ENCODE peak calls at places on chromosomes 5 and 9, in four cellular contexts. M is ovary, A is Peyer's patch, L is HCT116. Z is an unnamed sample.

GRCh38 chr9:136682710-136683109 is 4.5 kb downstream of the AGPAT2 start:
- DNase-seq in A (no peak), L (no peak), M (no peak), Z (no peak)

GRCh38 chr5:37739817-37740261 is 100.0 kb downstream of the GDNF start:
- DNase-seq in M (no peak), L (no peak), A (no peak), Z (no peak)

GRCh38 chr5:92687793-92688467 is 893.1 kb downstream of the NR2F1-AS1 start:
- DNase-seq in M (no peak), A (no peak), L (peak; percentile 29), Z (no peak)

GRCh38 chr5:166845044-166845443 is 1446.4 kb upstream of the WWC1 start:
- DNase-seq in M (no peak), L (no peak), A (no peak), Z (no peak)

GRCh38 chr5:169705322-169705721 is 68.2 kb downstream of the DOCK2 start:
- DNase-seq in L (no peak), A (no peak), M (no peak), Z (no peak)

GRCh38 chr5:163586431-163587033 is 81.1 kb downstream of the MAT2B start:
- DNase-seq in M (no peak), A (no peak), L (no peak), Z (no peak)

GRCh38 chr9:28547469-28547981 is 974.2 kb upstream of the C9orf72 start:
- DNase-seq in L (no peak), M (no peak), A (no peak), Z (no peak)

GRCh38 chr5:27242258-27242626 is 203.9 kb upstream of the CDH9 start:
- DNase-seq in M (no peak), L (no peak), A (no peak), Z (no peak)

GRCh38 chr9:105168935-105169334 is 75.5 kb upstream of the SLC44A1 start:
- DNase-seq in A (no peak), L (no peak), M (no peak), Z (no peak)

GRCh38 chr5:31161772-31162171 is 31.7 kb upstream of the CDH6 start:
- DNase-seq in A (no peak), M (no peak), L (no peak), Z (no peak)

GRCh38 chr9:84174486-84174885 is 166.1 kb downstream of the SLC28A3 start:
- DNase-seq in A (no peak), L (no peak), M (no peak), Z (no peak)

GRCh38 chr9:123742009-123742767 is 187.7 kb downstream of the DENND1A start:
- DNase-seq in M (peak; percentile 33), A (no peak), L (no peak), Z (peak; percentile 7)

GRCh38 chr9:98961513-98962180 is 17.9 kb downstream of the COL15A1 start:
- DNase-seq in A (no peak), M (no peak), L (no peak), Z (no peak)

GRCh38 chr9:93114169-93114983 is 18.4 kb downstream of the CARD19 start:
- DNase-seq in A (peak; percentile 39), M (peak; percentile 21), L (no peak), Z (peak; percentile 21)

GRCh38 chr9:86099695-86100364 is 472 bp upstream of the GOLM1 start:
- DNase-seq in A (peak; percentile 57), L (peak; percentile 57), M (peak; percentile 41), Z (peak; percentile 50)

GRCh38 chr9:91757802-91758201 is 192.2 kb downstream of the ROR2 start:
- DNase-seq in A (no peak), M (no peak), L (no peak), Z (no peak)

GRCh38 chr9:91758491-91758981 is 191.5 kb downstream of the ROR2 start:
- DNase-seq in L (peak; percentile 32), M (no peak), A (no peak), Z (no peak)

GRCh38 chr9:91751922-91752321 is 198.1 kb downstream of the ROR2 start:
- DNase-seq in L (no peak), M (no peak), A (no peak), Z (no peak)

GRCh38 chr9:91753711-91754110 is 196.3 kb downstream of the ROR2 start:
- DNase-seq in M (no peak), L (no peak), A (no peak), Z (no peak)

GRCh38 chr9:91755761-91756638 is 194.0 kb downstream of the ROR2 start:
- DNase-seq in L (no peak), A (no peak), M (no peak), Z (no peak)
- H3K4me3 ChIP-seq in L (no peak overlapping the region), A (no peak overlapping the region), M (no peak overlapping the region), Z (no peak overlapping the region)

DNA sequence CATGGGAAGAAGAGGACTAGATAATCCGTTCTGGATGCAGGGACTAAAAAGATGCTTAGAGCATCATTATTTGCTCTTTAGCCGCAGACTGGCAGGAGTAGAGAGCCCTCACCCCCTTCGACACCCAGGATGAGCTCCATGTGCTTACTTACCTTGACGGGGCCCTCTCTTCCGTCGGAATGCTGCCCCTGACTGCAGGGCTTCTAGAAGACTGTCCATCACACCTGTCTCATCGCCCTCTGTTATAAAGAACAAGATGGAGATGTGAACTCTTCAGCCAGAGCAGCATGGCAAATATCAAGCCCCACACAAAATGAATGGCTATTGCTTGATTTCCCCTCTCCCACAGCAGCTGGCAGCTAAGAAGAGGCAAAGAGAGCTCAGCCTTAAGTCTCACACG is 35.1 kb downstream of the PCDHGC5 start:
- DNase-seq in M (no peak), A (no peak), L (no peak), Z (no peak)
- H3K4me1 ChIP-seq in M (no peaks in the 10 kb centered on the region), A (no peaks in the 10 kb centered on the region), L (peaks cover 43% of the 10 kb centered on the region), Z (peaks cover 15% of the 10 kb centered on the region)

GRCh38 chr9:134149380-134149779 is 13.5 kb downstream of the WDR5 start:
- DNase-seq in M (no peak), A (no peak), L (no peak), Z (no peak)
- H3K4me3 ChIP-seq in M (no peak overlapping the region), A (no peak overlapping the region), L (no peak overlapping the region), Z (no peak overlapping the region)

GRCh38 chr5:139306628-139307379 is 13.3 kb downstream of the MATR3 start:
- DNase-seq in L (no peak), M (no peak), A (no peak), Z (no peak)

GRCh38 chr5:139308797-139309196 is 15.3 kb downstream of the MATR3 start:
- DNase-seq in M (no peak), L (no peak), A (no peak), Z (no peak)

GRCh38 chr5:139301766-139302499 is 8.4 kb downstream of the MATR3 start:
- DNase-seq in L (no peak), M (no peak), A (no peak), Z (no peak)

GRCh38 chr5:139306197-139306596 is 12.7 kb downstream of the MATR3 start:
- DNase-seq in M (no peak), L (no peak), A (no peak), Z (no peak)

GRCh38 chr5:139304391-139305324 is 11.1 kb downstream of the MATR3 start:
- DNase-seq in A (no peak), M (no peak), L (no peak), Z (no peak)
- H3K4me1 ChIP-seq in A (peaks cover 8% of the 10 kb centered on the region), M (peaks cover 25% of the 10 kb centered on the region), L (peaks cover 11% of the 10 kb centered on the region), Z (peaks cover 62% of the 10 kb centered on the region)

GRCh38 chr5:83001788-83002381 is 75.3 kb downstream of the TMEM167A start:
- DNase-seq in A (no peak), M (no peak), L (no peak), Z (no peak)
- H3K4me3 ChIP-seq in A (no peak overlapping the region), M (no peak overlapping the region), L (no peak overlapping the region), Z (no peak overlapping the region)

DNA sequence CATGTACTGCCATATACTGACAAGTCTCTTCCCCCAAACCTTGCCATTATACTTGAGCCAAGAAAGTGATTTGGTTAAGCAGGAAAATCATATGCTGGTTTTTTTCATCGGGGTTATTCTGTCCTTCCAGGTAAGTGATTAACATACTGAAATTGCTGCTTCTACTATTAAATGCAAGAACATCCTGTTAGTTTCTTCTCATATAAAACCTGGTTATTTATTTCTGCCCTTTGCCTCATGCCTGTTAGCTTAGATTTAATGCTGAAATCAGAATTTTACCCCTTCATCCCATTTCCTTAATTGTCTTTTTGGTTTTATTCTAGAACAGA is 133.0 kb downstream of the NFIB start:
- DNase-seq in L (no peak), A (no peak), M (no peak), Z (no peak)
- H3K4me1 ChIP-seq in L (peaks cover 22% of the 10 kb centered on the region), A (no peaks in the 10 kb centered on the region), M (peaks cover 4% of the 10 kb centered on the region), Z (peaks cover 27% of the 10 kb centered on the region)

DNA sequence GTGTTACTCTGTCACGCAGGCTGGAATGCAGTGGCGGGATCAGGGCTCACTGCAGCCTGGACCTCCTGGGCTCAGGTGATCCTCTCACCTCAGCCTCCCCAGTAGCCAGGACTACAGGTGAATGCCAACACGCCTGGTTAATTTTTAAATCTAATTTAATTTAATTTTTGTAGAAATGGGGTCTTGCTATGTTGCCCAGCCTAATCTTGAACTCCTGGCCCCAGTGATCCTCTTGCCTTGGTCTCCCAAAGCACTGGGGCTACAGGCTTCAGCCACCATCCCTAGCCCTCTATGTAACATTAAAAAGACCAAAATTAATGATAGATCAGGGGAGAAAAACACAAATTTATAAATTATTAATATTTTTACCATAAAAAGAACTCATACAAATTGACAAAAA is 11.3 kb upstream of the UBAP2 start:
- DNase-seq in A (no peak), M (no peak), L (no peak), Z (no peak)
- H3K4me3 ChIP-seq in A (no peak overlapping the region), M (no peak overlapping the region), L (no peak overlapping the region), Z (no peak overlapping the region)

GRCh38 chr9:113524460-113524859 is 60.9 kb downstream of the RGS3 start:
- DNase-seq in A (peak; percentile 73), M (no peak), L (no peak), Z (no peak)

GRCh38 chr9:113526231-113526746 is 62.8 kb downstream of the RGS3 start:
- DNase-seq in L (no peak), M (no peak), A (no peak), Z (no peak)

GRCh38 chr9:113526841-113527240 is 63.3 kb downstream of the RGS3 start:
- DNase-seq in A (no peak), L (no peak), M (peak; percentile 50), Z (no peak)

GRCh38 chr9:113525208-113525607 is 61.7 kb downstream of the RGS3 start:
- DNase-seq in L (no peak), A (no peak), M (no peak), Z (no peak)

DNA sequence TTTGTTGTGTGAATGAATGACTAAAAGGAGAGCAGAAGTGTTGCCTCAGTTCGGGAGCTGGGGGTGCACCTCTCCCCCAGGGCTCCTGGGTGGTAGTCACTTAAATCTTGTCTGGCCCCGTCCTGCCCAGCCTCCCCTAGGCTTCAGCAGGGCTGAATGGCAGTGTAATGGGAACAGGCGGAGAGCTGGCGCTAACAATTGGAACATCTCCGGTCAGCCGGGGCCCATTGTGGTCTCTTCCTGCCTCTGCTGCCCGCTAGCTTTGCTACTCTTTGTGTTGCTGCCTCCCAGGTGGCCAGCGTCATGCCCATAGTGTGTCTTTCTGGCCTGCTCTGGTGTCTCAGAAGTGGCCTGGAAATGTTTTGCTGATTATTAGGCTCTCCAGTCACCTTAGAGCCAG is 62.3 kb downstream of the RGS3 start:
- DNase-seq in M (no peak), A (peak; percentile 46), L (no peak), Z (no peak)
- H3K4me1 ChIP-seq in M (peaks cover 15% of the 10 kb centered on the region), A (peaks cover 26% of the 10 kb centered on the region), L (no peaks in the 10 kb centered on the region), Z (no peaks in the 10 kb centered on the region)

GRCh38 chr5:150361301-150361700 is 3.8 kb downstream of the TCOF1 start:
- DNase-seq in A (no peak), L (no peak), M (no peak), Z (no peak)

GRCh38 chr5:150356575-150357284 is 767 bp upstream of the TCOF1 start:
- DNase-seq in L (no peak), M (no peak), A (no peak), Z (no peak)

GRCh38 chr5:150355791-150356190 is 1.7 kb upstream of the TCOF1 start:
- DNase-seq in A (no peak), M (no peak), L (no peak), Z (no peak)

GRCh38 chr5:150357326-150358260 is at the start of gene TCOF1:
- DNase-seq in M (peak; percentile 98), A (peak; percentile 98), L (peak; percentile 88), Z (peak; percentile 99)

GRCh38 chr5:150358261-150359095 is 981 bp downstream of the TCOF1 start:
- DNase-seq in A (no peak), L (peak; percentile 7), M (no peak), Z (no peak)
- H3K4me3 ChIP-seq in A (peak overlapping the region; percentile 71), L (peak overlapping the region; percentile 95), M (peak overlapping the region; percentile 73), Z (peak overlapping the region; percentile 80)

Z was measured in pancreas.